ENCODE peak calls at places on chromosomes 11 and 22, in six cellular contexts. V is H1, R is IMR-90, U is neuronal stem cell, O is mesenchymal stem cell, I is trophoblast cell. J is an unnamed sample.

GRCh38 chr11:11979487-11980117 is 28.8 kb downstream of the DKK3 start:
- DNase-seq in U (no peak), O (peak), I (peak), R (peak), V (no peak), J (peak)

GRCh38 chr22:18994780-18995711 is 59.0 kb upstream of the PRODH start:
- DNase-seq in U (peak), I (peak), R (no peak), O (peak), V (no peak), J (peak)

GRCh38 chr22:45212306-45212709 is 28.4 kb downstream of the KIAA0930 start:
- DNase-seq in I (peak), O (peak), V (no peak), R (peak), U (no peak), J (peak)

GRCh38 chr11:12811861-12812260 is 137.6 kb downstream of the TEAD1 start:
- DNase-seq in R (no peak), O (no peak), U (no peak), V (no peak), I (no peak), J (no peak)

GRCh38 chr22:42630901-42631602 is 9.3 kb downstream of the ATP5MGL start:
- DNase-seq in R (no peak), V (no peak), I (no peak), O (peak), U (no peak), J (no peak)

GRCh38 chr22:48957987-48958321 is 869.7 kb downstream of the BRD1 start:
- DNase-seq in R (no peak), I (no peak), O (no peak), V (no peak), U (no peak), J (no peak)

GRCh38 chr11:31487848-31488247 is 21.6 kb downstream of the IMMP1L start:
- DNase-seq in R (peak), U (peak), I (peak), V (no peak), O (peak), J (peak)

GRCh38 chr22:37229805-37230672 is 14.0 kb downstream of the RAC2 start:
- DNase-seq in V (no peak), I (peak), U (no peak), R (peak), O (peak), J (no peak)

GRCh38 chr11:123299721-123300120 is 104.7 kb upstream of the CLMP start:
- DNase-seq in O (no peak), I (no peak), U (no peak), R (no peak), V (no peak), J (no peak)

GRCh38 chr11:6626971-6627761 is 7.9 kb upstream of the TPP1 start:
- DNase-seq in U (no peak), I (no peak), O (no peak), V (no peak), R (no peak), J (no peak)

GRCh38 chr11:130437848-130438247 is 9.4 kb upstream of the ADAMTS8 start:
- DNase-seq in I (no peak), U (no peak), O (no peak), R (no peak), V (no peak), J (no peak)

GRCh38 chr22:36325163-36326031 is 62.4 kb downstream of the MYH9 start:
- DNase-seq in R (peak), O (peak), I (no peak), V (no peak), U (no peak), J (no peak)

GRCh38 chr11:129324533-129325175 is 51.0 kb upstream of the BARX2 start:
- DNase-seq in I (peak), O (peak), R (no peak), U (no peak), V (no peak), J (no peak)

GRCh38 chr22:27919943-27920755 is 1.1 kb upstream of the PITPNB start:
- DNase-seq in O (peak), R (peak), U (peak), V (no peak), I (peak), J (peak)

GRCh38 chr11:5922749-5923426 is 19.2 kb upstream of the OR56A3 start:
- DNase-seq in U (no peak), O (no peak), R (no peak), I (peak), V (no peak), J (peak)

GRCh38 chr22:24189249-24190158 is 8.2 kb downstream of the SUSD2 start:
- DNase-seq in V (peak), I (peak), U (peak), O (peak), R (peak), J (peak)

GRCh38 chr11:655036-655726 is 18.1 kb downstream of the DRD4 start:
- DNase-seq in V (no peak), R (no peak), I (no peak), U (no peak), O (no peak), J (no peak)

GRCh38 chr11:4704054-4704789 is at the start of gene MMP26:
- DNase-seq in I (no peak), R (no peak), U (no peak), O (peak), V (no peak), J (peak)

GRCh38 chr11:2157294-2158040 is 3.5 kb downstream of the INS start:
- DNase-seq in U (no peak), O (no peak), V (no peak), I (no peak), R (no peak), J (no peak)

GRCh38 chr11:31199403-31199802 is 170.1 kb downstream of the DCDC1 start:
- DNase-seq in U (peak), I (no peak), V (no peak), O (no peak), R (no peak), J (peak)

GRCh38 chr22:36144886-36145541 is 15.5 kb downstream of the APOL3 start:
- DNase-seq in I (peak), R (peak), V (peak), O (peak), U (peak), J (peak)

GRCh38 chr11:78921517-78921916 is 346.9 kb upstream of the NARS2 start:
- DNase-seq in U (no peak), R (no peak), I (no peak), O (no peak), V (no peak), J (no peak)

GRCh38 chr11:69382131-69383128 is 88.5 kb downstream of the MYEOV start:
- DNase-seq in R (no peak), V (no peak), U (no peak), O (no peak), I (peak), J (peak)

GRCh38 chr22:25013634-25014033 is 61.1 kb downstream of the KIAA1671 start:
- DNase-seq in U (no peak), V (no peak), R (no peak), O (peak), I (peak), J (no peak)

GRCh38 chr11:9214765-9215164 is 50.4 kb downstream of the DENND5A start:
- DNase-seq in O (peak), R (peak), V (no peak), U (no peak), I (no peak), J (peak)

GRCh38 chr22:29626497-29627195 is 23.2 kb downstream of the NF2 start:
- DNase-seq in O (peak), I (peak), V (no peak), U (no peak), R (peak), J (no peak)

GRCh38 chr11:112223754-112224532 is 2.3 kb upstream of the PTS start:
- DNase-seq in O (no peak), U (no peak), I (no peak), R (no peak), V (no peak), J (no peak)

GRCh38 chr22:27474112-27474571 is 327.4 kb downstream of the MN1 start:
- DNase-seq in I (peak), O (no peak), V (no peak), R (no peak), U (no peak), J (no peak)

GRCh38 chr22:49910229-49911155 is 7.7 kb downstream of the ALG12 start:
- DNase-seq in O (no peak), I (no peak), R (no peak), V (no peak), U (no peak), J (no peak)

DNA sequence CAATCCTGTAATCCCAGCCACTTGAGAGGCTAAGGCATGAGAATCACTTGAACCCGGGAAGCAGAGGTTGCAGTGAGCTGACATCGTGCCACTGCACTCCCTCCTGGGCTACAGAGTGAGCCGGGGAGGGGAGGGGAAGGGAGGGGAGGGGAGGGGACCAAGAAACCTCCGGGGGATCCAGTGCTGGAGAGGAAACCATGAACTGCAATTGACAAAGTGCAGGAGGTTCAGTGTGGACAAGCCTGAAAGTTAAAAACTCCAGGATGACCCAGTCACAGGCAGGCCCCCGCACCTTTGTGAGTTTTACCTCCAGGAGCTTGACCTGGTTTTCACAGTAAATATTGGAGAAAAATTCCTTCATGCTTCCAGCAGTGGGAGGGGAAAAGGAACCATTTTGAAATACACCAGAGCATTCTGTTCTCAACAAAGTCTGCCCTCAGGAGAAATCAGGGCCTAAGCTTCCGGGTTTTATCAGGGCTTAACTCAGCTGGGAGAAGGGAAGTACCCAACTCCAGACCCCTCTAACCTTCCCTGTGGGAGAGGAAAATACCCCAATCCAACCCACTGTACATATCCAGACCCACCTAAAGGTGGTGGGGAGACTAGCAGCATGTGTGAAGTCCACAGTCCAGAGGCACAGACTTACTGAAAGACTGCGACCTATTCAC is 15.5 kb upstream of the ZFTA start:
- DNase-seq in R (no peak), U (no peak), I (no peak), O (no peak), V (no peak), J (peak)
- H2BK120ac ChIP-seq in R (no peak), U (no peak), I (peak), O (no peak), V (no peak), J (no peak)

GRCh38 chr11:64874841-64875240 is 3.6 kb downstream of the EHD1 start:
- DNase-seq in V (no peak), R (no peak), O (no peak), I (no peak), U (no peak), J (no peak)

GRCh38 chr11:64876835-64877341 is 1.5 kb downstream of the EHD1 start:
- DNase-seq in I (peak), O (peak), V (no peak), R (peak), U (no peak), J (peak)

GRCh38 chr11:64876226-64876750 is 2.1 kb downstream of the EHD1 start:
- DNase-seq in U (no peak), O (no peak), I (no peak), V (no peak), R (no peak), J (no peak)

GRCh38 chr11:64874308-64874707 is 4.1 kb downstream of the EHD1 start:
- DNase-seq in I (no peak), O (peak), R (peak), V (no peak), U (no peak), J (no peak)

DNA sequence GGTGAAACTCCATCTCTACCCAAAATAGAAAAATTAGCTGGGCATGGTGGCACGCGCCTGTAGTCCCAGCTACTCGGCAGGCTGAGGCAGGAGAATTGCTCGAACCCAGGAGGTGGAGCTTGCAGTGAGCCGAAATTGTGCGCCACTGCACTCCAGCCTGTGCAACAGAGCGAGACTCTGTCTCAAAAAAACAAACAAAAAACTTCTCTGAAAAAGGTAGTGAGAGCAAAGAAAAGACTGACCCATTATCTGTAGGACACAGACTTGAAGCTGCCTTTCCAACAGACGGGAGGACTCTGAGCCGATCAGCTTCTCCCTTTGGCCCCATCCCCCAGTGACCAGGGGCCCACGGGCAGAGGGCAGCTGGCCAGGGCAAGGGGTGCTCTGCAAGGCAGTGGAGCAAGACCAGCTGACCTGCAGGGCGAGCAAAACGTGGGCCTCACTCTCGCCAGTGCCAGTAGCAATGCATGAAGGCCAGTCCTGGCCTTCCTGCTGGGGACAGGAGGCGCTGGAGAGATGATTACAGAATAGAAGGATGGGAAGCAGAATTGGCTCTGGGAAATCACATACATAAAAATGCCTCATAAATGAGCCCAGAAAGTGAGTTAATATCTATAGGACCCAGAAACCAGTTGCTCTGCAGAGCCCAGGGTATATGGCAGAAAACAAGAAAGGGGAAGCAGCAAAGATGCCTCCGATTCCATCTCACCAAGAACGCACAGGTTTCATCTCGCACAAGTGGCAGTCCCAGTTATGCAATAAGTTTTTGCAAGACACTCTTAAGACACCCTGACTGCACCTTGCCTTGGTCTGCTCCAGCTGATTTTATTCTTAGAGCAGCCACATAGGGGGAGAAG is 2.8 kb downstream of the EHD1 start:
- DNase-seq in O (no peak), V (no peak), I (no peak), U (no peak), R (no peak), J (no peak)
- H3K4me3 ChIP-seq in O (peak), V (no peak), I (peak), U (no peak), R (peak), J (no peak)

DNA sequence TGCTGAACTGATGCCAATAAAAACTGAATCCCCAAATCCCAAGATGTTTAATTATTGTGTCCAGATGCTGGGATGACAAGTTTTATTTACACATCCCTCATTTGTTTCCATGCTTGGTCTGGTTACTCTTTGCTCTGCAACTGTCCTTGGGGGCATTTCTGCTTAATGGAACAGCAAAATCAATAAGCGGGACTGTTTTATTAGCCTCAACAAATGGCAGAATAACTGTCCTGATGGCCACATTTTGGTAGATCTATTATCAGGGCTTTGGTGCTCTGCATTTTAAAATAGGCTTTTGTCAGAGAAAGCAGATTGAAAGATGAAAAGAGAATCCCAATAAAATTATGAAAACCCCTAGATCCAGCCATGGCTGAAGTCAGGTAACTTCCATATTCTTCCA is 86.2 kb downstream of the C11orf87 start:
- DNase-seq in R (no peak), V (no peak), O (no peak), I (no peak), U (no peak), J (no peak)
- H2BK120ac ChIP-seq in R (no peak), V (no peak), O (no peak), I (no peak), U (no peak), J (no peak)

GRCh38 chr11:118047749-118048148 is 29.1 kb upstream of the TMPRSS4 start:
- DNase-seq in U (no peak), O (no peak), V (no peak), R (no peak), I (no peak), J (no peak)
- H3K4me3 ChIP-seq in U (no peak), O (no peak), V (no peak), R (no peak), I (no peak), J (no peak)

DNA sequence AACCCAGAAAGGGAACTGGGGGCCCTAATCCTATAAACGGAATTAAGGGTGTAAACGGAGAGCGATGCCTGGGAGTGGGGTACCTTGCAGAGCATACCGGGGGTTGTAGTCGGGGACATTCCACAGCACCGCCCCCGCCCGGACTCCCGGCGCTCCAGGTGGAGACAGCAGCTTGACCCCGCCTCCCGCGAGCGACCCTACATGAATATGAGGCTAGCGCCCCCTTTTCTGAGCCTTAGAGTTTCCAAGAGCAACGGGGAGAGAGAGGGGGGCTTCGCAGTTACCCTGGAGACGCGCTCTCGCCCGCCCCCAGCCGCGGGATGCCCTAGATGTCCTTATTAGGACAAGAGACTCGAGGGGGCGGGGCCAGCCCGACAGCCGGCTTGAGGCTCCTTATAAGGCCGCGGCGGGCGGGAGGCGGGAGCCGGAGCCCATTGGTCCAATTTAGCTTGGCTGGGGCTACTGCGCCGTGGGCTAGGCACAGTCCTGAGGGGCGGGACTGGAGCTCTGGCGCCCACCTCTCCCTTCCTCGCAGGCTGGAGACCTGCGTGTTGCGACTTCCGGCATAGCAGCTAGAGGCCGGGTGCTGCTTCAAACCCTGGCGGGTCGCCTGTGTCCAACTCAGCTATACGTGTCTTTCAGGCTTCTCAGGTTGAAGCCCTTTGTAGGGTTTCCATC is 960 bp upstream of the MUS81 start:
- DNase-seq in O (peak), V (peak), U (peak), I (peak), R (peak), J (peak)
- H2BK120ac ChIP-seq in O (peak), V (no peak), U (no peak), I (peak), R (peak), J (peak)

GRCh38 chr11:113773416-113774173 is at the start of gene ZW10:
- DNase-seq in V (peak), I (peak), U (peak), O (peak), R (peak), J (peak)

GRCh38 chr11:113778111-113778910 is 1.3 kb upstream of the CLDN25 start:
- DNase-seq in I (peak), V (no peak), R (peak), U (no peak), O (peak), J (no peak)

GRCh38 chr11:113773092-113773415 is 438 bp downstream of the ZW10 start:
- DNase-seq in R (peak), U (no peak), V (no peak), O (no peak), I (no peak), J (peak)

GRCh38 chr11:113771964-113772363 is 1.5 kb downstream of the ZW10 start:
- DNase-seq in V (no peak), U (no peak), I (no peak), O (no peak), R (no peak), J (no peak)

DNA sequence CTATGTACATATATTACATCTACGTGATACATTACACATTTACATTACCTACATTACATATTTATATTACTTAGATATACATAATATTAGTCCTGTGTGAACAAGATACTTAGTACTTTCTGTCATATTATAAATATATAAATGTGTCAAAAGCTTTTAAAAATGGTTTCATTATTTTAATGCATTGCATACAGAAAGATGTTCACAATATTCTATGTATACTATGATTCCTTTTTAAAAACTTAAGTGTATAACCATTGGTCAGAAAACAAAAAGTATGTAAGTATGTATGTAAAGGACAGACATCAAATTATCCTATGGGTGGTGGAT is 647 bp upstream of the ZW10 start:
- DNase-seq in V (no peak), U (no peak), O (no peak), I (no peak), R (no peak), J (no peak)
- H3K4me3 ChIP-seq in V (peak), U (peak), O (no peak), I (no peak), R (peak), J (no peak)

DNA sequence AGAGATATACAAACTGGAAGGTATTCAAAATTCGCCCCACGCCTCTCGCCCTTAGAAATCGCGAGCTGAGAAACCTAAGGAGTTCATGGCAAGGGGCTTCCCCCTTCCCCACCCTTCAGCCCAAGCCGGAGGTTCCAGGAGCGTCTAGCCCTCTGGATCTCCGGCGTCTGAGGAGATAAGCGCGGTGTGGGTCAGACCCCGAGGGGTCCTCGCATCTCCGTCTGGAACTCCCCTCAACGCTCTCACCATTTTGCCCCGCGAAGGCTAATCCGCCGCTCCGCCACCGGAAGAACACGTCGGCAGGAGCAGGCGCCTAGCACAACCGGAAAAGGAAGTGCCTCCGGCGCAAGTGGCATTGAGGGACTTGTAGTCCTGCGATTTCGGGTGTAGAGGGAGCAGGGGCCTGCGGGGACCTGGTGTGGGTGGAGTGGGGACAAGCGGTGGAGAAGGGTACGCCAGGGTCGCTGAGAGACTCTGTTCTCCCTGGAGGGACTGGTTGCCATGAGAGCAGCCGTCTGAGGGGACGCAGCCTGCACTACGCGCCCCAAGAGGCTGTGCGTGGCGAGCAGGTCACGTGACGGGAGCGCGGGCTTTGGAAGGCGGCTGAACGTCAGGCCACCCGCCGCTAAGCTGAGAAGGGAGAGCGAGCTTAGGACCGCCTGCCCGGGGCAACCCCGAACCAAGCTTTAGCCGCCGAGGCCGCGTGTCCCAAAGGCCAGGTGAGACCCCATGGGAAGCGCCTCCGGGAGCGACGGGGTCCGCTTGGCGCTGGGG is at the start of the genes FEN1 and TMEM258:
- DNase-seq in V (peak), I (peak), R (peak), U (peak), O (peak), J (peak)
- H2BK120ac ChIP-seq in V (peak), I (peak), R (peak), U (no peak), O (peak), J (peak)